ENCODE peak calls at places on chromosomes 3 and 15, in eight cellular contexts. X, M, E, T, Y, K, I and R are unnamed samples.
A peak's percentile ranks its signal among the peaks of the same experiment; 100 is the strongest.

GRCh38 chr3:172687501-172687900 is 23.4 kb downstream of the NCEH1 start:
- DNase-seq in X (no peak), M (no peak), E (no peak), T (no peak), Y (no peak), K (no peak), I (no peak), R (no peak)

GRCh38 chr3:45760878-45761711 is 35.2 kb downstream of the SLC6A20 start:
- DNase-seq in X (peak; percentile 76), M (peak; percentile 58), E (peak; percentile 54), T (no peak), Y (peak; percentile 64), K (peak; percentile 62), I (peak; percentile 70), R (peak; percentile 36)

GRCh38 chr15:69484837-69485236 is 32.2 kb downstream of the RPLP1 start:
- DNase-seq in X (no peak), M (peak; percentile 21), E (no peak), T (no peak), Y (no peak), K (no peak), I (no peak), R (peak; percentile 74)

GRCh38 chr3:37899101-37899707 is 37.5 kb downstream of the CTDSPL start:
- DNase-seq in X (no peak), M (no peak), E (no peak), T (no peak), Y (no peak), K (no peak), I (no peak), R (no peak)

GRCh38 chr15:25410649-25411048 is 28.2 kb downstream of the UBE3A start:
- DNase-seq in X (peak; percentile 75), M (no peak), E (no peak), T (no peak), Y (no peak), K (no peak), I (no peak), R (no peak)

GRCh38 chr15:72912121-72912520 is 128.6 kb upstream of the ADPGK start:
- DNase-seq in X (peak; percentile 8), M (no peak), E (no peak), T (no peak), Y (no peak), K (no peak), I (no peak), R (no peak)

GRCh38 chr3:37494206-37494605 is 319.8 kb upstream of the LRRFIP2 start:
- DNase-seq in X (no peak), M (no peak), E (no peak), T (no peak), Y (no peak), K (no peak), I (no peak), R (no peak)

GRCh38 chr3:119913021-119913420 is 131.1 kb downstream of the NR1I2 start:
- DNase-seq in X (peak; percentile 39), M (no peak), E (no peak), T (no peak), Y (no peak), K (no peak), I (no peak), R (no peak)

GRCh38 chr3:43726511-43726910 is 35.8 kb downstream of the ABHD5 start:
- DNase-seq in X (peak; percentile 68), M (no peak), E (peak; percentile 28), T (no peak), Y (no peak), K (no peak), I (no peak), R (no peak)

GRCh38 chr3:179613807-179614206 is 9.2 kb downstream of the NDUFB5 start:
- DNase-seq in X (peak; percentile 57), M (no peak), E (no peak), T (no peak), Y (no peak), K (no peak), I (no peak), R (no peak)

GRCh38 chr3:105899528-105899927 is 30.7 kb upstream of the CBLB start:
- DNase-seq in X (peak; percentile 79), M (no peak), E (no peak), T (no peak), Y (peak; percentile 25), K (no peak), I (no peak), R (no peak)

GRCh38 chr3:38454179-38454883 is 641 bp downstream of the ACVR2B start:
- DNase-seq in X (peak; percentile 13), M (peak; percentile 76), E (peak; percentile 44), T (peak; percentile 68), Y (peak; percentile 29), K (no peak), I (peak; percentile 67), R (no peak)

GRCh38 chr3:157159037-157159761 is 748 bp downstream of the CCNL1 start:
- DNase-seq in X (peak; percentile 37), M (peak; percentile 79), E (peak; percentile 70), T (peak; percentile 82), Y (peak; percentile 67), K (peak; percentile 74), I (peak; percentile 79), R (peak; percentile 75)

GRCh38 chr3:13235897-13236296 is 162.7 kb upstream of the IQSEC1 start:
- DNase-seq in X (no peak), M (no peak), E (no peak), T (peak; percentile 22), Y (no peak), K (no peak), I (no peak), R (no peak)

GRCh38 chr15:84992157-84992940 is 10.7 kb downstream of the PDE8A start:
- DNase-seq in X (peak; percentile 87), M (peak; percentile 38), E (no peak), T (no peak), Y (peak; percentile 76), K (no peak), I (peak; percentile 26), R (no peak)

GRCh38 chr3:12345141-12345561 is 56.3 kb downstream of the PPARG start:
- DNase-seq in X (peak; percentile 62), M (no peak), E (no peak), T (no peak), Y (peak; percentile 39), K (no peak), I (no peak), R (no peak)

GRCh38 chr15:40182358-40183029 is 21.6 kb downstream of the BUB1B start:
- DNase-seq in X (no peak), M (no peak), E (no peak), T (no peak), Y (no peak), K (no peak), I (no peak), R (no peak)

DNA sequence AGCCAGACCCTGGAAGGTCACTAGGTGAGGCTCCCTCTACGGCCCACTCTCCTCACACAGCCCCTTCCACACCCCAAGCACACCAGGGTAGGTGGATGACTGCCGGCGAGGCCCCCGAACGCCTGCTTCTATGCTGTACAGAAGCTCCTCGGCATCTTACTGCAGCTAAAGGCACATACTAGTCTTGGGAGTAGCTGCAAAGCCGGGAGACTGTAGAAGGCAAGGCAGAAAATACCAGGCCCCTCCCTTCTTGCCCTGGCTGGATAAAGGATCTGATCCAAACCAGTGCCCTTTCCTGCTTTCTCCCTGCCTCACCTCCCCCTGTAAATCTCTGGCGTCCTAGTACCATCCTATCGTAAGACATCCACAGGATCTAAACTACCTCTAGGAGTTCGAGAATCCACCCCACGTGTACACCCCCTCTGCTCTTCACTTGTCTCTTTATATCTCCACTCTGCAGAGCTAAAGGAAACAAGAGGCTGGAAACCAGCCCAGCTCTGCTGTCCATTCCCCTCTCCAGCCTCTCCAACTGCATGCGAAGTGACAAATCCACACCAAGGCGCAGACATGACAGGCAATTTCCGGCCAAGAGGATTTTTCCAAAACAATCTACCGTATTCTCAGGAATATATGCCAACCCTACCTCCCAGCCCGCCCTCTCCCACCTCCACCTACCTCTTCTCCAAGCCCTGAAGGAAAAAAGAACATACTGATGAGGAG is 11.8 kb downstream of the TNK2 start:
- DNase-seq in X (peak; percentile 83), M (no peak), E (peak; percentile 69), T (peak; percentile 52), Y (peak; percentile 44), K (peak; percentile 49), I (peak; percentile 49), R (no peak)
- TF ChIP-seq CTCF in X (no peak), M (no peak), E (no peak), T (no peak), Y (no peak), K (no peak), I (no peak), R (no peak)

GRCh38 chr3:75981401-75981800 is 196.1 kb upstream of the ZNF717 start:
- DNase-seq in X (no peak), M (no peak), E (no peak), T (no peak), Y (no peak), K (no peak), I (no peak), R (no peak)
- H3K27ac ChIP-seq in X (no peak overlapping the region), M (no peak overlapping the region), E (no peak overlapping the region), T (no peak overlapping the region), Y (no peak overlapping the region), K (no peak overlapping the region), I (no peak overlapping the region), R (no peak overlapping the region)

GRCh38 chr3:23762214-23763039 is 43.3 kb upstream of the UBE2E1 start:
- DNase-seq in X (no peak), M (no peak), E (no peak), T (no peak), Y (no peak), K (no peak), I (no peak), R (no peak)
- TF ChIP-seq POLR2A in X (no peak), M (no peak), E (no peak), T (no peak), Y (no peak), K (no peak), I (no peak), R (no peak)

GRCh38 chr3:151837057-151837456 is 23.1 kb downstream of the AADAC start:
- DNase-seq in X (peak; percentile 89), M (no peak), E (no peak), T (no peak), Y (peak; percentile 97), K (peak; percentile 44), I (no peak), R (no peak)

GRCh38 chr3:151838574-151839312 is 24.8 kb downstream of the AADAC start:
- DNase-seq in X (peak; percentile 88), M (peak; percentile 43), E (peak; percentile 37), T (no peak), Y (peak; percentile 89), K (peak; percentile 62), I (no peak), R (no peak)

GRCh38 chr3:151835751-151836550 is 22.0 kb downstream of the AADAC start:
- DNase-seq in X (peak; percentile 64), M (no peak), E (no peak), T (no peak), Y (peak; percentile 41), K (no peak), I (no peak), R (no peak)

GRCh38 chr3:151841801-151842200 is 27.9 kb downstream of the AADAC start:
- DNase-seq in X (peak; percentile 18), M (no peak), E (no peak), T (no peak), Y (no peak), K (no peak), I (no peak), R (no peak)

GRCh38 chr3:151839313-151839631 is 25.4 kb downstream of the AADAC start:
- DNase-seq in X (no peak), M (no peak), E (no peak), T (no peak), Y (no peak), K (no peak), I (no peak), R (no peak)
- TF ChIP-seq CTCF in X (no peak), M (peak; percentile 7), E (no peak), T (no peak), Y (no peak), K (no peak), I (no peak), R (no peak)